ENCODE peak calls at places on chromosomes 4 and X, in five cellular contexts. U is H54; P is NCI-H510A treated with DMSO at 0.1 percent for 48 hours; I is activated T-helper 1 cell treated with Interleukin-2 at 50 U/mL for 16 hours; Y is stimulated activated CD4-positive, alpha-beta T cell treated with anti-CD3 and anti-CD28 coated beads, Interleukin-1b, Interleukin-23, amount 100 ng/mL, for 24 hours. F is an unnamed sample.

GRCh38 chrX:45668686-45669443 is 468.2 kb upstream of the DIPK2B start:
- DNase-seq in Y (no peak), P (no peak), U (no peak), I (no peak), F (no peak)

GRCh38 chrX:10513974-10514373 is 106.4 kb downstream of the MID1 start:
- DNase-seq in U (no peak), Y (no peak), I (no peak), P (no peak), F (no peak)

GRCh38 chr4:168304744-168305459 is 13.7 kb downstream of the DDX60 start:
- DNase-seq in Y (no peak), I (no peak), U (no peak), P (no peak), F (no peak)

GRCh38 chrX:40101430-40101802 is 3.7 kb upstream of the BCOR start:
- DNase-seq in U (no peak), Y (no peak), P (no peak), I (no peak), F (no peak)

GRCh38 chr4:123299212-123299651 is 97.4 kb upstream of the SPRY1 start:
- DNase-seq in P (no peak), U (no peak), I (no peak), Y (no peak), F (no peak)

GRCh38 chrX:152892999-152893605 is 4.8 kb upstream of the ZNF185 start:
- DNase-seq in P (no peak), I (no peak), Y (no peak), U (no peak), F (no peak)

GRCh38 chr4:179595671-179596410 is 2153.6 kb upstream of the AGA start:
- DNase-seq in U (peak), I (no peak), Y (no peak), P (no peak), F (no peak)

GRCh38 chr4:98491862-98492554 is 166.4 kb downstream of the TSPAN5 start:
- DNase-seq in U (no peak), P (no peak), I (no peak), Y (no peak), F (no peak)

GRCh38 chr4:113646456-113646809 is 115.1 kb downstream of the CAMK2D start:
- DNase-seq in P (peak), U (no peak), Y (no peak), I (no peak), F (no peak)

GRCh38 chr4:117466388-117466787 is 381.0 kb upstream of the TRAM1L1 start:
- DNase-seq in U (no peak), P (no peak), I (no peak), Y (no peak), F (no peak)

GRCh38 chr4:52094746-52095145 is 43.6 kb downstream of the SPATA18 start:
- DNase-seq in Y (no peak), P (no peak), U (no peak), I (no peak), F (no peak)

GRCh38 chrX:150989420-150989819 is 6.3 kb downstream of the HMGB3 start:
- DNase-seq in I (no peak), U (no peak), P (peak), Y (no peak), F (no peak)

GRCh38 chrX:110268875-110269274 is 49.0 kb downstream of the AMMECR1 start:
- DNase-seq in U (no peak), P (no peak), I (no peak), Y (no peak), F (no peak)

GRCh38 chrX:47644557-47645091 is 5.7 kb downstream of the ELK1 start:
- DNase-seq in P (no peak), U (no peak), Y (no peak), I (no peak), F (no peak)

F was measured in activated gamma-delta T cell.